ENCODE peak calls at places on chromosomes 13 and 19, in four cellular contexts. One of them, this sample, is unnamed.

GRCh38 chr13:75901509-75901908 is 265.4 kb downstream of the LMO7 start:
- DNase-seq in hepatocyte: no peak
- DNase-seq in left ventricle myocardium inferior: no peak
- DNase-seq in mammary epithelial cell: no peak
- DNase-seq in this sample: no peak

GRCh38 chr13:111390522-111391270 is 70.3 kb downstream of the TEX29 start:
- DNase-seq in left ventricle myocardium inferior: no peak
- DNase-seq in mammary epithelial cell: no peak
- DNase-seq in hepatocyte: no peak
- DNase-seq in this sample: no peak

GRCh38 chr13:99074693-99075092 is 96.8 kb upstream of the DOCK9 start:
- DNase-seq in hepatocyte: no peak
- DNase-seq in left ventricle myocardium inferior: no peak
- DNase-seq in mammary epithelial cell: no peak
- DNase-seq in this sample: no peak

GRCh38 chr19:29091127-29091526 is 121.8 kb downstream of the UQCRFS1 start:
- DNase-seq in left ventricle myocardium inferior: no peak
- DNase-seq in hepatocyte: no peak
- DNase-seq in mammary epithelial cell: no peak
- DNase-seq in this sample: no peak

GRCh38 chr13:41454170-41454569 is 3.2 kb upstream of the RGCC start:
- DNase-seq in mammary epithelial cell: no peak
- DNase-seq in hepatocyte: no peak
- DNase-seq in left ventricle myocardium inferior: no peak
- DNase-seq in this sample: no peak

GRCh38 chr19:48169585-48169973 is 565 bp downstream of the LIG1 start:
- DNase-seq in left ventricle myocardium inferior: peak; percentile 64
- DNase-seq in hepatocyte: peak; percentile 95
- DNase-seq in mammary epithelial cell: peak; percentile 66
- DNase-seq in this sample: peak; percentile 49

GRCh38 chr13:29925457-29925856 is 75.0 kb upstream of the UBL3 start:
- DNase-seq in mammary epithelial cell: peak; percentile 79
- DNase-seq in hepatocyte: peak; percentile 90
- DNase-seq in left ventricle myocardium inferior: peak; percentile 55
- DNase-seq in this sample: peak; percentile 83

GRCh38 chr13:97798836-97799235 is 154.6 kb upstream of the IPO5 start:
- DNase-seq in hepatocyte: no peak
- DNase-seq in left ventricle myocardium inferior: no peak
- DNase-seq in mammary epithelial cell: no peak
- DNase-seq in this sample: no peak

GRCh38 chr13:77509221-77509620 is 26.3 kb upstream of the SCEL start:
- DNase-seq in hepatocyte: no peak
- DNase-seq in mammary epithelial cell: no peak
- DNase-seq in left ventricle myocardium inferior: no peak
- DNase-seq in this sample: peak; percentile 65

GRCh38 chr13:68808456-68808855 is 1299.2 kb upstream of the ATXN8OS start:
- DNase-seq in left ventricle myocardium inferior: no peak
- DNase-seq in mammary epithelial cell: no peak
- DNase-seq in hepatocyte: no peak
- DNase-seq in this sample: no peak

GRCh38 chr13:26861951-26862350 is 101.4 kb upstream of the GPR12 start:
- DNase-seq in hepatocyte: no peak
- DNase-seq in mammary epithelial cell: no peak
- DNase-seq in left ventricle myocardium inferior: no peak
- DNase-seq in this sample: no peak

GRCh38 chr19:7806876-7807275 is 23.1 kb upstream of the EVI5L start:
- DNase-seq in left ventricle myocardium inferior: no peak
- DNase-seq in hepatocyte: no peak
- DNase-seq in mammary epithelial cell: no peak
- DNase-seq in this sample: no peak

GRCh38 chr19:29702161-29702957 is 12.7 kb downstream of the C19orf12 start:
- DNase-seq in left ventricle myocardium inferior: no peak
- DNase-seq in mammary epithelial cell: no peak
- DNase-seq in hepatocyte: no peak
- DNase-seq in this sample: no peak

GRCh38 chr13:26881154-26881553 is 120.6 kb upstream of the GPR12 start:
- DNase-seq in hepatocyte: no peak
- DNase-seq in mammary epithelial cell: peak; percentile 72
- DNase-seq in left ventricle myocardium inferior: no peak
- DNase-seq in this sample: peak; percentile 45

GRCh38 chr19:35509861-35510625 is 3.4 kb downstream of the DMKN start:
- DNase-seq in left ventricle myocardium inferior: peak; percentile 71
- DNase-seq in mammary epithelial cell: peak; percentile 82
- DNase-seq in hepatocyte: peak; percentile 93
- DNase-seq in this sample: no peak

GRCh38 chr13:110277357-110277950 is 29.5 kb downstream of the COL4A1 start:
- DNase-seq in hepatocyte: no peak
- DNase-seq in mammary epithelial cell: no peak
- DNase-seq in left ventricle myocardium inferior: no peak
- DNase-seq in this sample: no peak

GRCh38 chr13:79581870-79582315 is 100.9 kb downstream of the NDFIP2 start:
- DNase-seq in mammary epithelial cell: peak; percentile 51
- DNase-seq in hepatocyte: no peak
- DNase-seq in left ventricle myocardium inferior: peak; percentile 36
- DNase-seq in this sample: peak; percentile 52

GRCh38 chr19:51824603-51825002 is 29.6 kb downstream of the FPR3 start:
- DNase-seq in hepatocyte: no peak
- DNase-seq in left ventricle myocardium inferior: no peak
- DNase-seq in mammary epithelial cell: no peak
- DNase-seq in this sample: no peak
- H3K27me3 ChIP-seq in hepatocyte: no peaks in the 10 kb centered on the region
- H3K27me3 ChIP-seq in left ventricle myocardium inferior: no peaks in the 10 kb centered on the region
- H3K27me3 ChIP-seq in mammary epithelial cell: no peaks in the 10 kb centered on the region
- H3K27me3 ChIP-seq in this sample: no peaks in the 10 kb centered on the region

GRCh38 chr13:73672492-73672891 is 461.7 kb downstream of the KLF12 start:
- DNase-seq in hepatocyte: peak; percentile 29
- DNase-seq in mammary epithelial cell: peak; percentile 47
- DNase-seq in left ventricle myocardium inferior: no peak
- DNase-seq in this sample: no peak
- H3K27ac ChIP-seq in hepatocyte: peak overlapping the region; percentile 72
- H3K27ac ChIP-seq in mammary epithelial cell: no peak overlapping the region
- H3K27ac ChIP-seq in left ventricle myocardium inferior: no peak overlapping the region
- H3K27ac ChIP-seq in this sample: no peak overlapping the region

GRCh38 chr19:33766623-33767022 is 30.0 kb upstream of the KCTD15 start:
- DNase-seq in hepatocyte: no peak
- DNase-seq in mammary epithelial cell: no peak
- DNase-seq in left ventricle myocardium inferior: no peak
- DNase-seq in this sample: no peak

GRCh38 chr19:33771308-33772101 is 25.2 kb upstream of the KCTD15 start:
- DNase-seq in mammary epithelial cell: peak; percentile 36
- DNase-seq in left ventricle myocardium inferior: peak; percentile 67
- DNase-seq in hepatocyte: peak; percentile 88
- DNase-seq in this sample: peak; percentile 45

GRCh38 chr19:33770107-33770506 is 26.6 kb upstream of the KCTD15 start:
- DNase-seq in hepatocyte: no peak
- DNase-seq in left ventricle myocardium inferior: no peak
- DNase-seq in mammary epithelial cell: no peak
- DNase-seq in this sample: no peak

GRCh38 chr19:33769208-33769607 is 27.5 kb upstream of the KCTD15 start:
- DNase-seq in mammary epithelial cell: no peak
- DNase-seq in hepatocyte: no peak
- DNase-seq in left ventricle myocardium inferior: no peak
- DNase-seq in this sample: no peak

DNA sequence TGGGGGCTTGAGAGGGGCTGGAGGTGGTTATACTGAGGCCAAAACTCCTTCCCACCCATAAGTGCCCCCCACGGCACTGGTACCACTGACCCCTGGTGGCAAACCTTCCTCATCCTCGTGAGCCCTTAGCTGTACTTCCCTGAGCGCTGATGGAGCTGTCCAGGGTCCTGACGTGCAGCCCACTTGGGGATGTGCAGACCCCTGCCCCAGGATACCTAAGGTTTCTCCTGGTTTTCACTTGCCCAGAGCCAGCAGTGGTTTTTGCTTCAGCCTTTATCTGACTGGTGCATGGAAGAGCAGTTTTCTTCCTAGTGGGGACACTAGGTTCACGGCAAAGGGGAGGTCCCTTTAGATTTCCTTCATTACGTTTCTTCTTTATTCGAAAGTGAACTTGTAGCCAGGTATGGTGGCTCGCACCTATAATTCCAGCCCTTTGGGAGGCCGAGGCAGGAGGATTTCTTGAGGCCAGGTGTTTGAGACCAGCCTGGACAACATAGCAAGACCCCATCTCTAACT is 28.7 kb upstream of the KCTD15 start:
- DNase-seq in left ventricle myocardium inferior: no peak
- DNase-seq in hepatocyte: peak; percentile 80
- DNase-seq in mammary epithelial cell: no peak
- DNase-seq in this sample: no peak
- H3K27me3 ChIP-seq in left ventricle myocardium inferior: peaks cover 72% of the 10 kb centered on the region
- H3K27me3 ChIP-seq in hepatocyte: peaks cover 6% of the 10 kb centered on the region
- H3K27me3 ChIP-seq in mammary epithelial cell: no peaks in the 10 kb centered on the region
- H3K27me3 ChIP-seq in this sample: peaks cover 2% of the 10 kb centered on the region

GRCh38 chr19:23949611-23950010 is 34.9 kb downstream of the ZNF726 start:
- DNase-seq in left ventricle myocardium inferior: no peak
- DNase-seq in hepatocyte: no peak
- DNase-seq in mammary epithelial cell: no peak
- DNase-seq in this sample: no peak
- H3K27ac ChIP-seq in left ventricle myocardium inferior: no peak overlapping the region
- H3K27ac ChIP-seq in hepatocyte: no peak overlapping the region
- H3K27ac ChIP-seq in mammary epithelial cell: no peak overlapping the region
- H3K27ac ChIP-seq in this sample: no peak overlapping the region

GRCh38 chr13:96093296-96094006 is 3.5 kb downstream of the HS6ST3 start:
- DNase-seq in hepatocyte: no peak
- DNase-seq in left ventricle myocardium inferior: no peak
- DNase-seq in mammary epithelial cell: no peak
- DNase-seq in this sample: no peak
- H3K27me3 ChIP-seq in hepatocyte: peaks cover 61% of the 10 kb centered on the region
- H3K27me3 ChIP-seq in left ventricle myocardium inferior: peaks cover 75% of the 10 kb centered on the region
- H3K27me3 ChIP-seq in mammary epithelial cell: peaks cover 42% of the 10 kb centered on the region
- H3K27me3 ChIP-seq in this sample: peaks cover 41% of the 10 kb centered on the region

GRCh38 chr19:41353466-41354342 is at the start of gene TGFB1:
- DNase-seq in left ventricle myocardium inferior: peak; percentile 89
- DNase-seq in mammary epithelial cell: peak; percentile 74
- DNase-seq in hepatocyte: peak; percentile 92
- DNase-seq in this sample: peak; percentile 78

GRCh38 chr19:41350735-41351338 is 2.9 kb downstream of the TGFB1 start:
- DNase-seq in mammary epithelial cell: no peak
- DNase-seq in left ventricle myocardium inferior: no peak
- DNase-seq in hepatocyte: no peak
- DNase-seq in this sample: no peak

GRCh38 chr19:41352279-41352608 is 1.5 kb downstream of the TGFB1 start:
- DNase-seq in left ventricle myocardium inferior: no peak
- DNase-seq in mammary epithelial cell: no peak
- DNase-seq in hepatocyte: no peak
- DNase-seq in this sample: no peak

GRCh38 chr19:41352609-41353465 is 885 bp downstream of the TGFB1 start:
- DNase-seq in mammary epithelial cell: peak; percentile 58
- DNase-seq in hepatocyte: peak; percentile 73
- DNase-seq in left ventricle myocardium inferior: peak; percentile 76
- DNase-seq in this sample: peak; percentile 17

GRCh38 chr19:41351339-41352245 is 2.1 kb downstream of the TGFB1 start:
- DNase-seq in hepatocyte: peak; percentile 65
- DNase-seq in left ventricle myocardium inferior: peak; percentile 75
- DNase-seq in mammary epithelial cell: peak; percentile 72
- DNase-seq in this sample: peak; percentile 28
- H3K27ac ChIP-seq in hepatocyte: no peak overlapping the region
- H3K27ac ChIP-seq in left ventricle myocardium inferior: peak overlapping the region; percentile 94
- H3K27ac ChIP-seq in mammary epithelial cell: peak overlapping the region; percentile 38
- H3K27ac ChIP-seq in this sample: peak overlapping the region; percentile 68